ENCODE peak calls at places on chromosomes 1 and 21, in six cellular contexts. Q is K562, U is A549, E is HepG2, J is upper lobe of left lung, M is GM12878. W is an unnamed sample.

GRCh38 chr1:218363141-218363540 is 18.0 kb downstream of the TGFB2 start:
- ATAC-seq in J (no peak), M (no peak), U (no peak), E (no peak), Q (no peak), W (no peak)

GRCh38 chr1:64550505-64550904 is 80.6 kb downstream of the CACHD1 start:
- ATAC-seq in M (no peak), Q (no peak), J (no peak), E (no peak), U (no peak), W (no peak)

GRCh38 chr21:43353282-43354010 is 73.5 kb downstream of the SIK1 start:
- ATAC-seq in M (peak; percentile 41), E (no peak), U (no peak), J (no peak), Q (no peak), W (no peak)

GRCh38 chr1:57410532-57410931 is 13.3 kb downstream of the DAB1 start:
- ATAC-seq in U (no peak), E (no peak), J (no peak), Q (no peak), M (no peak), W (no peak)

GRCh38 chr1:9861371-9861770 is 37.6 kb upstream of the CLSTN1 start:
- ATAC-seq in J (no peak), Q (no peak), E (no peak), U (no peak), M (no peak), W (no peak)

GRCh38 chr1:186813420-186813819 is 15.3 kb upstream of the PLA2G4A start:
- ATAC-seq in U (no peak), E (no peak), J (no peak), M (no peak), Q (no peak), W (no peak)

GRCh38 chr1:110387048-110387748 is 3.6 kb downstream of the SLC16A4 start:
- ATAC-seq in E (no peak), Q (no peak), U (no peak), M (no peak), J (no peak), W (no peak)

GRCh38 chr1:1582970-1583666 is 8.5 kb upstream of the SSU72 start:
- ATAC-seq in J (no peak), M (peak; percentile 31), E (peak; percentile 16), Q (no peak), U (peak; percentile 50), W (no peak)

GRCh38 chr1:27563407-27564263 is 40.3 kb downstream of the AHDC1 start:
- ATAC-seq in J (peak; percentile 44), U (peak; percentile 21), E (peak; percentile 82), M (no peak), Q (peak; percentile 45), W (peak; percentile 42)

GRCh38 chr21:36480618-36481017 is 696 bp upstream of the CLDN14 start:
- ATAC-seq in J (no peak), U (no peak), M (no peak), E (no peak), Q (no peak), W (no peak)

GRCh38 chr1:44261963-44262362 is 48.7 kb downstream of the DMAP1 start:
- ATAC-seq in U (no peak), E (no peak), M (no peak), J (peak; percentile 72), Q (peak; percentile 37), W (no peak)

GRCh38 chr1:113812661-113813135 is 422 bp upstream of the RSBN1 start:
- ATAC-seq in M (peak; percentile 9), Q (no peak), U (no peak), E (no peak), J (no peak), W (no peak)

GRCh38 chr1:111489604-111490003 is 13.8 kb downstream of the ADORA3 start:
- ATAC-seq in E (peak; percentile 35), Q (peak; percentile 59), U (no peak), M (no peak), J (peak; percentile 73), W (peak; percentile 78)

GRCh38 chr1:62784509-62785365 is 805 bp downstream of the ATG4C start:
- ATAC-seq in U (peak; percentile 73), M (peak; percentile 50), Q (peak; percentile 81), J (peak; percentile 70), E (peak; percentile 42), W (peak; percentile 10)

GRCh38 chr1:95438213-95438948 is 204.4 kb downstream of the RWDD3 start:
- ATAC-seq in J (no peak), E (no peak), U (no peak), Q (no peak), M (no peak), W (no peak)

GRCh38 chr1:225897595-225898514 is 8.9 kb upstream of the LEFTY1 start:
- ATAC-seq in Q (no peak), M (no peak), J (peak; percentile 35), E (peak; percentile 71), U (no peak), W (no peak)

GRCh38 chr1:89295187-89295586 is 22.5 kb upstream of the GBP5 start:
- ATAC-seq in E (no peak), J (no peak), U (no peak), Q (no peak), M (no peak), W (no peak)

GRCh38 chr21:42238185-42238934 is 19.4 kb downstream of the ABCG1 start:
- ATAC-seq in Q (no peak), U (no peak), M (peak; percentile 39), E (no peak), J (no peak), W (no peak)

GRCh38 chr1:62377043-62377562 is 57.9 kb upstream of the KANK4 start:
- ATAC-seq in U (no peak), M (no peak), J (peak; percentile 26), E (no peak), Q (no peak), W (no peak)

GRCh38 chr1:99429754-99430153 is 165.5 kb downstream of the PLPPR4 start:
- ATAC-seq in J (no peak), Q (no peak), M (no peak), E (no peak), U (no peak), W (no peak)

GRCh38 chr1:222894331-222894730 is 79.5 kb downstream of the DISP1 start:
- ATAC-seq in Q (no peak), U (no peak), J (no peak), E (peak; percentile 70), M (no peak), W (no peak)

GRCh38 chr1:222898191-222898527 is 83.3 kb downstream of the DISP1 start:
- ATAC-seq in U (no peak), Q (no peak), E (no peak), J (no peak), M (no peak), W (no peak)

GRCh38 chr1:222896630-222897526 is 82.0 kb downstream of the DISP1 start:
- ATAC-seq in Q (no peak), M (no peak), J (no peak), E (no peak), U (no peak), W (no peak)

GRCh38 chr1:222893255-222893654 is 78.4 kb downstream of the DISP1 start:
- ATAC-seq in Q (no peak), E (no peak), U (no peak), M (no peak), J (peak; percentile 51), W (no peak)

DNA sequence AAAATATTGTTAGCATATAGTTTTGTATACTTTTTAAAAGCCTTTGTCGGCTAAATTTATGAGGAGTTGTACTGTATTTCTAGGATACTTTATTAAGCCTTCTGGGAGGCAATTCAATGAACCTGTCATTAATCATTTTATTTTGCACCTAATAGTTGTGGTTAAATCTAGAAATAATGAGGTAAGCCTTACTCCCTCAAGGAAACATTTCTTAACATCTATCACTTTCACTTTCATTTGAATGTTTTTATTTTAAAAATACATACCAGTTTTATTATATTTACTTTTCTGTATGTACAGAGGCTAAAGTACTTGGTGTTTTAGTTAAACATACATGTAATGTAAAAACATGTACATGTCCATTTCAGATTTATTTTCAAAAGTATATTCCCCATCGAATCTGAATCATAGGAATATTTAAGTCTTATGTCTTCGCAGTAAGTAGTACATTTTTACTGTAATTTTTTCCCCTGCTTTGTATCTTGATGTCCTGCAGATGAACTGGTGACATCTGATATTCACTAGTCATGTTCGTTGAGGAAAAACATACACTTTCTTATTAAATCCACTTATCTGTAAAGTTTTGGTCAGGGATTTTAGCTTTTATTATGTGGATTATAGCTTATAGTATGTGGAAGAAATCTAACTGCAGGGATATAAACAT is 82.8 kb downstream of the DISP1 start:
- ATAC-seq in M (peak; percentile 40), J (no peak), Q (no peak), E (no peak), U (no peak), W (no peak)
- H3K4me3 ChIP-seq in M (no peak overlapping the region), J (peak overlapping the region; percentile 13), Q (no peak overlapping the region), E (no peak overlapping the region), U (peak overlapping the region; percentile 10), W (peak overlapping the region; percentile 32)

GRCh38 chr1:203402609-203403337 is 51.9 kb upstream of the FMOD start:
- ATAC-seq in Q (no peak), E (no peak), U (no peak), J (no peak), M (no peak), W (peak; percentile 78)
- TF ChIP-seq EP300 in Q (no peak), E (no peak), U (no peak), J (no peak), M (no peak), W (no peak)

GRCh38 chr1:244163861-244164562 is 112.9 kb downstream of the ZBTB18 start:
- ATAC-seq in J (peak; percentile 77), U (peak; percentile 100), M (no peak), Q (no peak), E (no peak), W (peak; percentile 88)
- H3K4me3 ChIP-seq in J (no peak overlapping the region), U (peak overlapping the region; percentile 19), M (no peak overlapping the region), Q (no peak overlapping the region), E (no peak overlapping the region), W (no peak overlapping the region)

GRCh38 chr1:100955322-100955721 is 59.4 kb downstream of the SLC30A7 start:
- ATAC-seq in M (no peak), U (no peak), J (no peak), Q (no peak), E (no peak), W (no peak)
- TF ChIP-seq EP300 in M (no peak), U (no peak), J (no peak), Q (no peak), E (no peak), W (no peak)

GRCh38 chr1:19942657-19943056 is 19.2 kb upstream of the PLA2G2E start:
- ATAC-seq in E (no peak), U (no peak), J (no peak), Q (no peak), M (no peak), W (no peak)

GRCh38 chr1:19945914-19946313 is 22.5 kb upstream of the PLA2G2E start:
- ATAC-seq in M (no peak), E (no peak), J (no peak), Q (no peak), U (no peak), W (no peak)

GRCh38 chr1:19938502-19938901 is 15.1 kb upstream of the PLA2G2E start:
- ATAC-seq in Q (peak; percentile 51), E (no peak), M (no peak), J (no peak), U (no peak), W (no peak)

GRCh38 chr1:19942088-19942487 is 18.7 kb upstream of the PLA2G2E start:
- ATAC-seq in M (no peak), E (no peak), Q (no peak), J (no peak), U (no peak), W (no peak)

GRCh38 chr1:19941121-19941520 is 17.7 kb upstream of the PLA2G2E start:
- ATAC-seq in U (no peak), J (no peak), E (no peak), Q (no peak), M (no peak), W (no peak)
- H3K4me3 ChIP-seq in U (no peak overlapping the region), J (no peak overlapping the region), E (no peak overlapping the region), Q (no peak overlapping the region), M (no peak overlapping the region), W (no peak overlapping the region)

W was measured in gastroesophageal sphincter.